ENCODE peak calls at places on chromosomes 6 and 20, in nine cellular contexts. One of them, this sample, is unnamed.

GRCh38 chr6:49579649-49580048 is 29.2 kb downstream of the C6orf141 start:
- DNase-seq in transverse colon: no peak
- DNase-seq in ovary: no peak
- DNase-seq in K562: no peak
- DNase-seq in GM12878: no peak
- DNase-seq in H1: no peak
- DNase-seq in suprapubic skin: no peak
- DNase-seq in HepG2: no peak
- DNase-seq in esophagus muscularis mucosa: no peak
- DNase-seq in this sample: no peak

GRCh38 chr20:8524716-8525343 is 392.8 kb downstream of the PLCB1 start:
- DNase-seq in transverse colon: no peak
- DNase-seq in GM12878: no peak
- DNase-seq in HepG2: no peak
- DNase-seq in esophagus muscularis mucosa: no peak
- DNase-seq in ovary: no peak
- DNase-seq in H1: no peak
- DNase-seq in K562: no peak
- DNase-seq in suprapubic skin: no peak
- DNase-seq in this sample: no peak

GRCh38 chr6:20341564-20341963 is 60.1 kb upstream of the E2F3 start:
- DNase-seq in GM12878: no peak
- DNase-seq in esophagus muscularis mucosa: no peak
- DNase-seq in HepG2: no peak
- DNase-seq in K562: no peak
- DNase-seq in transverse colon: no peak
- DNase-seq in ovary: no peak
- DNase-seq in suprapubic skin: no peak
- DNase-seq in H1: no peak
- DNase-seq in this sample: no peak

GRCh38 chr20:2909953-2910352 is 36.7 kb downstream of the PTPRA start:
- DNase-seq in HepG2: no peak
- DNase-seq in transverse colon: no peak
- DNase-seq in suprapubic skin: no peak
- DNase-seq in H1: no peak
- DNase-seq in GM12878: no peak
- DNase-seq in esophagus muscularis mucosa: no peak
- DNase-seq in K562: no peak
- DNase-seq in ovary: no peak
- DNase-seq in this sample: no peak

GRCh38 chr6:15475872-15476271 is 187.0 kb downstream of the DTNBP1 start:
- DNase-seq in suprapubic skin: no peak
- DNase-seq in K562: no peak
- DNase-seq in esophagus muscularis mucosa: no peak
- DNase-seq in ovary: no peak
- DNase-seq in GM12878: no peak
- DNase-seq in H1: no peak
- DNase-seq in HepG2: no peak
- DNase-seq in transverse colon: no peak
- DNase-seq in this sample: no peak

GRCh38 chr20:24487648-24488047 is 18.2 kb downstream of the SYNDIG1 start:
- DNase-seq in H1: no peak
- DNase-seq in ovary: no peak
- DNase-seq in esophagus muscularis mucosa: no peak
- DNase-seq in K562: no peak
- DNase-seq in HepG2: no peak
- DNase-seq in transverse colon: no peak
- DNase-seq in suprapubic skin: no peak
- DNase-seq in GM12878: no peak
- DNase-seq in this sample: no peak

GRCh38 chr6:45369870-45370269 is 7.9 kb downstream of the SUPT3H start:
- DNase-seq in ovary: no peak
- DNase-seq in H1: no peak
- DNase-seq in transverse colon: no peak
- DNase-seq in esophagus muscularis mucosa: no peak
- DNase-seq in K562: no peak
- DNase-seq in GM12878: no peak
- DNase-seq in HepG2: no peak
- DNase-seq in suprapubic skin: no peak
- DNase-seq in this sample: no peak

GRCh38 chr6:3026811-3027626 is 27.3 kb downstream of the NQO2 start:
- DNase-seq in HepG2: no peak
- DNase-seq in suprapubic skin: no peak
- DNase-seq in transverse colon: peak; percentile 24
- DNase-seq in K562: peak; percentile 59
- DNase-seq in GM12878: peak; percentile 63
- DNase-seq in ovary: no peak
- DNase-seq in esophagus muscularis mucosa: no peak
- DNase-seq in H1: no peak
- DNase-seq in this sample: peak; percentile 42

GRCh38 chr20:5806457-5807263 is 56.5 kb downstream of the SHLD1 start:
- DNase-seq in suprapubic skin: no peak
- DNase-seq in ovary: no peak
- DNase-seq in K562: no peak
- DNase-seq in esophagus muscularis mucosa: no peak
- DNase-seq in H1: no peak
- DNase-seq in HepG2: peak; percentile 38
- DNase-seq in transverse colon: no peak
- DNase-seq in GM12878: no peak
- DNase-seq in this sample: no peak

GRCh38 chr6:53179961-53180651 is 31.5 kb upstream of the GCM1 start:
- DNase-seq in esophagus muscularis mucosa: no peak
- DNase-seq in ovary: no peak
- DNase-seq in transverse colon: peak; percentile 59
- DNase-seq in H1: no peak
- DNase-seq in K562: no peak
- DNase-seq in GM12878: no peak
- DNase-seq in HepG2: no peak
- DNase-seq in suprapubic skin: peak; percentile 68
- DNase-seq in this sample: no peak

GRCh38 chr6:3929281-3929798 is 80.2 kb downstream of the FAM50B start:
- DNase-seq in K562: no peak
- DNase-seq in esophagus muscularis mucosa: peak; percentile 92
- DNase-seq in H1: no peak
- DNase-seq in suprapubic skin: no peak
- DNase-seq in ovary: peak; percentile 35
- DNase-seq in HepG2: no peak
- DNase-seq in GM12878: no peak
- DNase-seq in transverse colon: no peak
- DNase-seq in this sample: no peak

GRCh38 chr6:11346516-11346915 is 114.0 kb upstream of the NEDD9 start:
- DNase-seq in ovary: no peak
- DNase-seq in transverse colon: no peak
- DNase-seq in HepG2: no peak
- DNase-seq in K562: no peak
- DNase-seq in H1: no peak
- DNase-seq in esophagus muscularis mucosa: no peak
- DNase-seq in GM12878: peak; percentile 71
- DNase-seq in suprapubic skin: no peak
- DNase-seq in this sample: no peak

GRCh38 chr6:142913511-142914047 is 31.4 kb downstream of the HIVEP2 start:
- DNase-seq in transverse colon: peak; percentile 57
- DNase-seq in suprapubic skin: no peak
- DNase-seq in K562: no peak
- DNase-seq in esophagus muscularis mucosa: no peak
- DNase-seq in HepG2: no peak
- DNase-seq in ovary: no peak
- DNase-seq in H1: no peak
- DNase-seq in GM12878: peak; percentile 94
- DNase-seq in this sample: peak; percentile 34
- TF ChIP-seq EP300 in transverse colon: no peak
- TF ChIP-seq EP300 in suprapubic skin: no peak
- TF ChIP-seq EP300 in K562: no peak
- TF ChIP-seq EP300 in esophagus muscularis mucosa: no peak
- TF ChIP-seq EP300 in HepG2: no peak
- TF ChIP-seq EP300 in ovary: no peak
- TF ChIP-seq EP300 in H1: no peak
- TF ChIP-seq EP300 in GM12878: peak; percentile 72
- TF ChIP-seq EP300 in this sample: peak; percentile 11

DNA sequence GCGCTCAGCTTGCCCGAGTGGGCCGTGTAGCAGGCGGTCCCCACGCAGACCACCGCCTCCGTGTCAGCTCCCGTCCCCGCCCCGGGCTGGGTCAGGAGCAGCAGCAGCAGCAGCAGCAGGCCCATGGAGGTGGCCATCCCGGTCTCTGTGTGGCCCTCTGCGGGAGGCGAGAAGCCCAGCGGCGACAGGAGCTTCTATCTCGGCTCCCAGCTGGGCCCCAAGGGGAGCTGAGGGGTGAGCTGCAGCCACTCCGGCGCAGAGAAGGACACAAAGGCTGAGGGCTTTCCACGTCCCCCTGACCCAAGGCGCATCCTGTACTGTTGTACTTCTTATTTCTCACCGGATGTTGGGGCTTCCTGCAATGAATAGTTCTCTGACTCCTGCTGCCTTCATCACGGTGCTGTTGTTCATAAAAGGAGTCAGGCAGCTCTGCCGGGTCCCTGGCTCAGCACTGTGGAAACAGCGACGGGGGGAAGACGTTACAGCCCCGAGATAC is at the start of gene CD93:
- DNase-seq in GM12878: no peak
- DNase-seq in transverse colon: no peak
- DNase-seq in K562: no peak
- DNase-seq in H1: no peak
- DNase-seq in esophagus muscularis mucosa: no peak
- DNase-seq in suprapubic skin: no peak
- DNase-seq in HepG2: no peak
- DNase-seq in ovary: peak; percentile 33
- DNase-seq in this sample: peak; percentile 63
- TF ChIP-seq POLR2A in GM12878: no peak
- TF ChIP-seq POLR2A in transverse colon: peak; percentile 25
- TF ChIP-seq POLR2A in K562: no peak
- TF ChIP-seq POLR2A in H1: no peak
- TF ChIP-seq POLR2A in esophagus muscularis mucosa: no peak
- TF ChIP-seq POLR2A in suprapubic skin: no peak
- TF ChIP-seq POLR2A in HepG2: no peak
- TF ChIP-seq POLR2A in ovary: no peak
- TF ChIP-seq POLR2A in this sample: peak; percentile 67

GRCh38 chr6:34132486-34133185 is 13.3 kb downstream of the GRM4 start:
- DNase-seq in H1: no peak
- DNase-seq in HepG2: peak; percentile 17
- DNase-seq in GM12878: no peak
- DNase-seq in ovary: no peak
- DNase-seq in suprapubic skin: no peak
- DNase-seq in K562: peak; percentile 85
- DNase-seq in esophagus muscularis mucosa: no peak
- DNase-seq in transverse colon: no peak
- DNase-seq in this sample: no peak
- H3K27me3 ChIP-seq in H1: no peaks in the 10 kb centered on the region
- H3K27me3 ChIP-seq in HepG2: peaks cover 4% of the 10 kb centered on the region
- H3K27me3 ChIP-seq in GM12878: no peaks in the 10 kb centered on the region
- H3K27me3 ChIP-seq in ovary: no peaks in the 10 kb centered on the region
- H3K27me3 ChIP-seq in suprapubic skin: peaks cover 65% of the 10 kb centered on the region
- H3K27me3 ChIP-seq in K562: peaks cover 32% of the 10 kb centered on the region
- H3K27me3 ChIP-seq in esophagus muscularis mucosa: no peaks in the 10 kb centered on the region
- H3K27me3 ChIP-seq in transverse colon: peaks cover 55% of the 10 kb centered on the region
- H3K27me3 ChIP-seq in this sample: no peaks in the 10 kb centered on the region

GRCh38 chr6:117624869-117625481 is 22.7 kb upstream of the GOPC start:
- DNase-seq in GM12878: no peak
- DNase-seq in HepG2: no peak
- DNase-seq in H1: no peak
- DNase-seq in transverse colon: no peak
- DNase-seq in K562: no peak
- DNase-seq in suprapubic skin: no peak
- DNase-seq in ovary: no peak
- DNase-seq in esophagus muscularis mucosa: no peak
- DNase-seq in this sample: no peak
- TF ChIP-seq EP300 in GM12878: no peak
- TF ChIP-seq EP300 in HepG2: no peak
- TF ChIP-seq EP300 in H1: no peak
- TF ChIP-seq EP300 in transverse colon: no peak
- TF ChIP-seq EP300 in K562: no peak
- TF ChIP-seq EP300 in suprapubic skin: no peak
- TF ChIP-seq EP300 in ovary: no peak
- TF ChIP-seq EP300 in esophagus muscularis mucosa: no peak
- TF ChIP-seq EP300 in this sample: no peak

GRCh38 chr20:45415822-45416637 is at the start of gene PIGT:
- DNase-seq in suprapubic skin: peak; percentile 93
- DNase-seq in K562: peak; percentile 76
- DNase-seq in HepG2: peak; percentile 93
- DNase-seq in esophagus muscularis mucosa: peak; percentile 95
- DNase-seq in GM12878: peak; percentile 51
- DNase-seq in transverse colon: peak; percentile 90
- DNase-seq in H1: peak; percentile 54
- DNase-seq in ovary: peak; percentile 75
- DNase-seq in this sample: peak; percentile 92
- TF ChIP-seq POLR2A in suprapubic skin: peak; percentile 94
- TF ChIP-seq POLR2A in K562: peak; percentile 96
- TF ChIP-seq POLR2A in HepG2: peak; percentile 93
- TF ChIP-seq POLR2A in esophagus muscularis mucosa: peak; percentile 85
- TF ChIP-seq POLR2A in GM12878: peak; percentile 99
- TF ChIP-seq POLR2A in transverse colon: peak; percentile 97
- TF ChIP-seq POLR2A in H1: peak; percentile 80
- TF ChIP-seq POLR2A in ovary: peak; percentile 69
- TF ChIP-seq POLR2A in this sample: peak; percentile 92

GRCh38 chr6:12929678-12930077 is 213.1 kb downstream of the PHACTR1 start:
- DNase-seq in esophagus muscularis mucosa: no peak
- DNase-seq in transverse colon: no peak
- DNase-seq in ovary: no peak
- DNase-seq in H1: no peak
- DNase-seq in GM12878: no peak
- DNase-seq in suprapubic skin: no peak
- DNase-seq in K562: no peak
- DNase-seq in HepG2: no peak
- DNase-seq in this sample: no peak

GRCh38 chr6:12927746-12928145 is 211.2 kb downstream of the PHACTR1 start:
- DNase-seq in HepG2: no peak
- DNase-seq in K562: no peak
- DNase-seq in H1: no peak
- DNase-seq in esophagus muscularis mucosa: no peak
- DNase-seq in suprapubic skin: no peak
- DNase-seq in transverse colon: no peak
- DNase-seq in ovary: no peak
- DNase-seq in GM12878: no peak
- DNase-seq in this sample: no peak

GRCh38 chr6:12921467-12921866 is 204.9 kb downstream of the PHACTR1 start:
- DNase-seq in suprapubic skin: no peak
- DNase-seq in esophagus muscularis mucosa: no peak
- DNase-seq in HepG2: no peak
- DNase-seq in K562: no peak
- DNase-seq in transverse colon: no peak
- DNase-seq in H1: no peak
- DNase-seq in GM12878: no peak
- DNase-seq in ovary: no peak
- DNase-seq in this sample: no peak

GRCh38 chr6:12923644-12924235 is 207.2 kb downstream of the PHACTR1 start:
- DNase-seq in GM12878: no peak
- DNase-seq in H1: no peak
- DNase-seq in K562: no peak
- DNase-seq in esophagus muscularis mucosa: no peak
- DNase-seq in suprapubic skin: no peak
- DNase-seq in HepG2: no peak
- DNase-seq in transverse colon: no peak
- DNase-seq in ovary: no peak
- DNase-seq in this sample: no peak

DNA sequence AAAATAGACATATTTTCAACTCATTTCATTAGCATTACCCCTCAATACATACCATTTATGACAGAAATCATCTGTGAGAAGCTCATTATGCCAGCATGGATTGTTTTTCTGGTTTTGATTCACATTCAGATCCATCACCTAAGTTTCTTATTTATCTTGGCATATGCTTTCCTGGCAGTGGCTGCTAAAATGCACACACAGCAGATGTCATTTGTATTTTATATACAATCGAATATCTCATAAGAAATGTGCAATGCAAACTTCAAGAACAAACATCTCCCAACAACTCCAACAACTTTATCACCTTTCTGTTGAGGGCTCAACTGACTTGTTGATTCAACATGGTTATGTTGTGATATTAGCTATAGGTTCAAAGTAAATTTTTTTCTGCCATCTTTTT is 208.3 kb downstream of the PHACTR1 start:
- DNase-seq in HepG2: no peak
- DNase-seq in K562: no peak
- DNase-seq in H1: no peak
- DNase-seq in ovary: no peak
- DNase-seq in suprapubic skin: no peak
- DNase-seq in transverse colon: no peak
- DNase-seq in esophagus muscularis mucosa: no peak
- DNase-seq in GM12878: no peak
- DNase-seq in this sample: no peak
- H3K27me3 ChIP-seq in HepG2: peaks cover 5% of the 10 kb centered on the region
- H3K27me3 ChIP-seq in K562: peaks cover 13% of the 10 kb centered on the region
- H3K27me3 ChIP-seq in H1: no peaks in the 10 kb centered on the region
- H3K27me3 ChIP-seq in ovary: no peaks in the 10 kb centered on the region
- H3K27me3 ChIP-seq in suprapubic skin: peaks cover 17% of the 10 kb centered on the region
- H3K27me3 ChIP-seq in transverse colon: no peaks in the 10 kb centered on the region
- H3K27me3 ChIP-seq in esophagus muscularis mucosa: no peaks in the 10 kb centered on the region
- H3K27me3 ChIP-seq in GM12878: peaks cover 3% of the 10 kb centered on the region
- H3K27me3 ChIP-seq in this sample: no peaks in the 10 kb centered on the region